ENCODE peak calls at places on chromosomes 4 and X, in ten cellular contexts. One of them, this sample, is unnamed.

GRCh38 chrX:118595501-118596042 is 100.0 kb downstream of the DOCK11 start:
- DNase-seq in SW480: no peak
- DNase-seq in RKO: no peak
- DNase-seq in GM19239: no peak
- DNase-seq in activated CD8-positive, alpha-beta T cell treated with anti-CD3 and anti-CD28 coated beads, Interleukin-2, amount 10 ng/mL, durations not matched to agents 7 days and 5 days: no peak
- DNase-seq in naive B cell: no peak
- DNase-seq in astrocyte of the spinal cord: no peak
- DNase-seq in RPMI8226: no peak
- DNase-seq in NCI-H1436: no peak
- DNase-seq in neural progenitor cell: no peak
- DNase-seq in this sample: peak; percentile 6

GRCh38 chr4:73964862-73965611 is 16.8 kb downstream of the PF4 start:
- DNase-seq in GM19239: no peak
- DNase-seq in NCI-H1436: no peak
- DNase-seq in SW480: no peak
- DNase-seq in RKO: no peak
- DNase-seq in neural progenitor cell: peak; percentile 71
- DNase-seq in astrocyte of the spinal cord: no peak
- DNase-seq in RPMI8226: peak; percentile 8
- DNase-seq in activated CD8-positive, alpha-beta T cell treated with anti-CD3 and anti-CD28 coated beads, Interleukin-2, amount 10 ng/mL, durations not matched to agents 7 days and 5 days: no peak
- DNase-seq in naive B cell: no peak
- DNase-seq in this sample: peak; percentile 42

GRCh38 chr4:144650311-144650820 is 4.4 kb downstream of the HHIP start:
- DNase-seq in astrocyte of the spinal cord: peak; percentile 41
- DNase-seq in RKO: no peak
- DNase-seq in activated CD8-positive, alpha-beta T cell treated with anti-CD3 and anti-CD28 coated beads, Interleukin-2, amount 10 ng/mL, durations not matched to agents 7 days and 5 days: no peak
- DNase-seq in neural progenitor cell: no peak
- DNase-seq in SW480: no peak
- DNase-seq in NCI-H1436: no peak
- DNase-seq in GM19239: no peak
- DNase-seq in RPMI8226: no peak
- DNase-seq in naive B cell: no peak
- DNase-seq in this sample: no peak

GRCh38 chr4:138090145-138090917 is 151.8 kb downstream of the SLC7A11 start:
- DNase-seq in naive B cell: peak; percentile 31
- DNase-seq in activated CD8-positive, alpha-beta T cell treated with anti-CD3 and anti-CD28 coated beads, Interleukin-2, amount 10 ng/mL, durations not matched to agents 7 days and 5 days: peak; percentile 54
- DNase-seq in astrocyte of the spinal cord: peak; percentile 87
- DNase-seq in RKO: peak; percentile 88
- DNase-seq in GM19239: peak; percentile 66
- DNase-seq in NCI-H1436: peak; percentile 44
- DNase-seq in RPMI8226: peak; percentile 56
- DNase-seq in SW480: peak; percentile 74
- DNase-seq in neural progenitor cell: peak; percentile 62
- DNase-seq in this sample: peak; percentile 77

GRCh38 chr4:123399638-123400358 is 3.2 kb downstream of the SPRY1 start:
- DNase-seq in activated CD8-positive, alpha-beta T cell treated with anti-CD3 and anti-CD28 coated beads, Interleukin-2, amount 10 ng/mL, durations not matched to agents 7 days and 5 days: no peak
- DNase-seq in neural progenitor cell: peak; percentile 18
- DNase-seq in RPMI8226: peak; percentile 7
- DNase-seq in NCI-H1436: no peak
- DNase-seq in RKO: peak; percentile 42
- DNase-seq in SW480: peak; percentile 26
- DNase-seq in astrocyte of the spinal cord: peak; percentile 59
- DNase-seq in naive B cell: peak; percentile 17
- DNase-seq in GM19239: no peak
- DNase-seq in this sample: peak; percentile 55

GRCh38 chr4:55033296-55033695 is 92.1 kb downstream of the KDR start:
- DNase-seq in neural progenitor cell: no peak
- DNase-seq in NCI-H1436: no peak
- DNase-seq in astrocyte of the spinal cord: no peak
- DNase-seq in activated CD8-positive, alpha-beta T cell treated with anti-CD3 and anti-CD28 coated beads, Interleukin-2, amount 10 ng/mL, durations not matched to agents 7 days and 5 days: no peak
- DNase-seq in SW480: no peak
- DNase-seq in RPMI8226: no peak
- DNase-seq in naive B cell: no peak
- DNase-seq in GM19239: no peak
- DNase-seq in RKO: no peak
- DNase-seq in this sample: no peak

GRCh38 chrX:44063611-44064010 is 90.4 kb upstream of the NDP start:
- DNase-seq in neural progenitor cell: no peak
- DNase-seq in GM19239: no peak
- DNase-seq in astrocyte of the spinal cord: no peak
- DNase-seq in RPMI8226: no peak
- DNase-seq in SW480: no peak
- DNase-seq in naive B cell: no peak
- DNase-seq in RKO: no peak
- DNase-seq in NCI-H1436: no peak
- DNase-seq in activated CD8-positive, alpha-beta T cell treated with anti-CD3 and anti-CD28 coated beads, Interleukin-2, amount 10 ng/mL, durations not matched to agents 7 days and 5 days: no peak
- DNase-seq in this sample: no peak

GRCh38 chr4:16467061-16467460 is 240.8 kb upstream of the TAPT1 start:
- DNase-seq in RKO: no peak
- DNase-seq in astrocyte of the spinal cord: no peak
- DNase-seq in NCI-H1436: no peak
- DNase-seq in activated CD8-positive, alpha-beta T cell treated with anti-CD3 and anti-CD28 coated beads, Interleukin-2, amount 10 ng/mL, durations not matched to agents 7 days and 5 days: no peak
- DNase-seq in RPMI8226: no peak
- DNase-seq in SW480: no peak
- DNase-seq in neural progenitor cell: no peak
- DNase-seq in naive B cell: no peak
- DNase-seq in GM19239: no peak
- DNase-seq in this sample: no peak

GRCh38 chr4:56655627-56656345 is 25.3 kb downstream of the HOPX start:
- DNase-seq in SW480: no peak
- DNase-seq in activated CD8-positive, alpha-beta T cell treated with anti-CD3 and anti-CD28 coated beads, Interleukin-2, amount 10 ng/mL, durations not matched to agents 7 days and 5 days: peak; percentile 45
- DNase-seq in neural progenitor cell: peak; percentile 40
- DNase-seq in astrocyte of the spinal cord: no peak
- DNase-seq in naive B cell: peak; percentile 6
- DNase-seq in RPMI8226: no peak
- DNase-seq in GM19239: no peak
- DNase-seq in RKO: no peak
- DNase-seq in NCI-H1436: no peak
- DNase-seq in this sample: peak; percentile 42

GRCh38 chr4:20788266-20788665 is 88.0 kb downstream of the PACRGL start:
- DNase-seq in NCI-H1436: no peak
- DNase-seq in GM19239: no peak
- DNase-seq in naive B cell: no peak
- DNase-seq in neural progenitor cell: no peak
- DNase-seq in RPMI8226: no peak
- DNase-seq in activated CD8-positive, alpha-beta T cell treated with anti-CD3 and anti-CD28 coated beads, Interleukin-2, amount 10 ng/mL, durations not matched to agents 7 days and 5 days: no peak
- DNase-seq in astrocyte of the spinal cord: no peak
- DNase-seq in RKO: no peak
- DNase-seq in SW480: no peak
- DNase-seq in this sample: no peak

GRCh38 chr4:133484287-133484686 is 335.2 kb downstream of the PCDH10 start:
- DNase-seq in naive B cell: no peak
- DNase-seq in GM19239: no peak
- DNase-seq in RPMI8226: no peak
- DNase-seq in SW480: no peak
- DNase-seq in astrocyte of the spinal cord: peak; percentile 20
- DNase-seq in neural progenitor cell: no peak
- DNase-seq in activated CD8-positive, alpha-beta T cell treated with anti-CD3 and anti-CD28 coated beads, Interleukin-2, amount 10 ng/mL, durations not matched to agents 7 days and 5 days: no peak
- DNase-seq in RKO: no peak
- DNase-seq in NCI-H1436: no peak
- DNase-seq in this sample: no peak

GRCh38 chr4:41935652-41936021 is 408 bp downstream of the TMEM33 start:
- DNase-seq in NCI-H1436: no peak
- DNase-seq in naive B cell: no peak
- DNase-seq in astrocyte of the spinal cord: no peak
- DNase-seq in SW480: no peak
- DNase-seq in activated CD8-positive, alpha-beta T cell treated with anti-CD3 and anti-CD28 coated beads, Interleukin-2, amount 10 ng/mL, durations not matched to agents 7 days and 5 days: peak; percentile 35
- DNase-seq in RKO: peak; percentile 81
- DNase-seq in neural progenitor cell: no peak
- DNase-seq in GM19239: no peak
- DNase-seq in RPMI8226: peak; percentile 18
- DNase-seq in this sample: no peak